ENCODE peak calls at places on chromosomes 3 and 15, in ten cellular contexts. I is HCEC 1CT, O is NCI-H1092 treated with DMSO at 0.1 percent for 48 hours, X is PC-3, P is HL-60, W is RPMI7951, Z is AG09309, L is GM18507, M is ovary, B is EH. A is an unnamed sample.

GRCh38 chr3:49255112-49255511 is 21.9 kb downstream of the C3orf62 start:
- DNase-seq in Z (no peak), B (peak), O (no peak), L (no peak), M (no peak), X (peak), P (peak), W (peak), I (no peak), A (no peak)

GRCh38 chr3:187520027-187520945 is 149.9 kb downstream of the SST start:
- DNase-seq in W (no peak), M (peak), B (peak), L (no peak), P (no peak), I (no peak), Z (peak), O (no peak), X (no peak), A (no peak)

GRCh38 chr3:59498995-59499394 is 449.2 kb upstream of the CFAP20DC start:
- DNase-seq in P (no peak), B (no peak), L (no peak), I (no peak), O (no peak), X (no peak), M (no peak), W (peak), Z (no peak), A (no peak)

GRCh38 chr3:23017800-23018199 is 185.3 kb upstream of the UBE2E2 start:
- DNase-seq in M (no peak), O (no peak), I (peak), L (no peak), W (peak), B (peak), Z (no peak), X (peak), P (no peak), A (no peak)

GRCh38 chr3:17645074-17645698 is 97.2 kb downstream of the TBC1D5 start:
- DNase-seq in W (peak), L (no peak), I (peak), Z (no peak), O (peak), P (peak), M (no peak), X (peak), B (peak), A (peak)

GRCh38 chr3:62622553-62623174 is 249.3 kb upstream of the FEZF2 start:
- DNase-seq in O (peak), B (peak), W (peak), X (peak), I (peak), M (no peak), P (no peak), L (peak), Z (no peak), A (peak)

GRCh38 chr3:14152233-14152962 is 26.0 kb downstream of the XPC start:
- DNase-seq in P (no peak), W (no peak), M (no peak), B (peak), L (no peak), I (no peak), O (no peak), X (peak), Z (no peak), A (no peak)

GRCh38 chr3:72193768-72194463 is 409.0 kb upstream of the PROK2 start:
- DNase-seq in O (no peak), B (peak), P (no peak), X (no peak), Z (peak), M (no peak), I (no peak), W (peak), L (no peak), A (peak)

GRCh38 chr15:75431250-75431649 is 20.2 kb downstream of the SIN3A start:
- DNase-seq in B (no peak), X (no peak), I (no peak), O (no peak), M (no peak), W (no peak), P (no peak), L (no peak), Z (no peak), A (no peak)

GRCh38 chr15:51077565-51078153 is 17.0 kb downstream of the TNFAIP8L3 start:
- DNase-seq in B (peak), X (no peak), M (peak), L (peak), P (no peak), W (peak), Z (no peak), I (no peak), O (no peak), A (peak)

GRCh38 chr3:107241217-107241616 is 136.0 kb upstream of the CCDC54 start:
- DNase-seq in X (peak), B (peak), L (no peak), Z (no peak), O (no peak), W (peak), I (peak), M (peak), P (no peak), A (peak)

GRCh38 chr3:73572371-73572770 is 52.4 kb downstream of the PDZRN3 start:
- DNase-seq in L (no peak), B (peak), M (no peak), Z (no peak), W (no peak), I (no peak), X (no peak), O (no peak), P (no peak), A (no peak)

GRCh38 chr3:72338942-72339749 is 509.1 kb downstream of the SHQ1 start:
- DNase-seq in L (no peak), X (peak), B (peak), O (no peak), P (no peak), I (peak), M (no peak), Z (peak), W (peak), A (peak)

GRCh38 chr15:55661431-55661830 is 73.3 kb upstream of the PYGO1 start:
- DNase-seq in B (peak), P (no peak), L (no peak), O (no peak), W (peak), I (no peak), X (no peak), M (no peak), Z (no peak), A (no peak)

GRCh38 chr3:16609927-16610580 is 4.8 kb upstream of the DAZL start:
- DNase-seq in L (no peak), Z (peak), W (no peak), I (no peak), O (no peak), M (no peak), X (peak), B (no peak), P (no peak), A (peak)

GRCh38 chr15:55357774-55358173 is 38.8 kb downstream of the PIGB start:
- DNase-seq in W (peak), Z (peak), X (peak), I (peak), B (peak), M (no peak), P (no peak), O (no peak), L (no peak), A (peak)

GRCh38 chr3:127064391-127065137 is 81.6 kb downstream of the PLXNA1 start:
- DNase-seq in P (no peak), B (peak), L (no peak), O (no peak), M (no peak), W (peak), I (peak), X (peak), Z (peak), A (peak)

GRCh38 chr15:77567202-77567601 is 65.5 kb downstream of the LINGO1 start:
- DNase-seq in P (no peak), B (no peak), L (no peak), X (no peak), W (no peak), I (no peak), M (no peak), Z (no peak), O (no peak), A (no peak)

GRCh38 chr3:81496407-81497104 is 264.9 kb downstream of the GBE1 start:
- DNase-seq in W (no peak), O (no peak), P (no peak), X (peak), Z (no peak), I (no peak), M (no peak), L (no peak), B (no peak), A (no peak)

GRCh38 chr15:85667491-85668424 is 127.0 kb downstream of the KLHL25 start:
- DNase-seq in P (peak), X (peak), M (no peak), W (peak), B (peak), Z (peak), O (no peak), L (peak), I (peak), A (peak)

GRCh38 chr3:142318331-142318730 is 92.9 kb upstream of the GK5 start:
- DNase-seq in W (no peak), P (no peak), Z (peak), L (no peak), M (no peak), I (peak), X (no peak), B (peak), O (no peak), A (no peak)

GRCh38 chr3:120526011-120526870 is 69.9 kb upstream of the NDUFB4 start:
- DNase-seq in B (no peak), Z (no peak), O (peak), L (no peak), M (no peak), I (no peak), W (no peak), P (no peak), X (peak), A (no peak)

GRCh38 chr3:139548801-139549200 is 9.3 kb upstream of the RBP1 start:
- DNase-seq in P (no peak), O (no peak), M (peak), Z (no peak), W (no peak), L (no peak), B (no peak), I (no peak), X (no peak), A (no peak)

GRCh38 chr3:4680881-4681300 is 187.7 kb downstream of the ITPR1 start:
- DNase-seq in P (no peak), W (peak), Z (no peak), B (peak), O (no peak), I (peak), L (no peak), X (no peak), M (no peak), A (no peak)

A was measured in fibroblast of gingiva.